ENCODE peak calls at places on chromosomes 16 and 17, in five cellular contexts. One of them, this sample, is unnamed.

GRCh38 chr17:21296097-21297025 is 11.8 kb downstream of the MAP2K3 start:
- DNase-seq in mucosa of descending colon: no peak
- DNase-seq in progenitor cell of endocrine pancreas: no peak
- DNase-seq in NCI-H1105: no peak
- DNase-seq in GM04503: no peak
- DNase-seq in this sample: no peak

GRCh38 chr17:5526821-5527598 is 40.6 kb downstream of the MIS12 start:
- DNase-seq in progenitor cell of endocrine pancreas: no peak
- DNase-seq in mucosa of descending colon: peak
- DNase-seq in NCI-H1105: no peak
- DNase-seq in GM04503: peak
- DNase-seq in this sample: peak

GRCh38 chr17:1743094-1743452 is 402 bp downstream of the SERPINF2 start:
- DNase-seq in NCI-H1105: no peak
- DNase-seq in GM04503: no peak
- DNase-seq in progenitor cell of endocrine pancreas: no peak
- DNase-seq in mucosa of descending colon: no peak
- DNase-seq in this sample: no peak

GRCh38 chr16:85798901-85799496 is 345 bp downstream of the EMC8 start:
- DNase-seq in GM04503: no peak
- DNase-seq in mucosa of descending colon: peak
- DNase-seq in NCI-H1105: no peak
- DNase-seq in progenitor cell of endocrine pancreas: peak
- DNase-seq in this sample: no peak

GRCh38 chr16:2810651-2811050 is 6.4 kb upstream of the PRSS21 start:
- DNase-seq in progenitor cell of endocrine pancreas: no peak
- DNase-seq in GM04503: no peak
- DNase-seq in mucosa of descending colon: no peak
- DNase-seq in NCI-H1105: no peak
- DNase-seq in this sample: no peak

GRCh38 chr17:77783991-77784820 is 174.3 kb upstream of the TNRC6C start:
- DNase-seq in NCI-H1105: no peak
- DNase-seq in mucosa of descending colon: no peak
- DNase-seq in GM04503: no peak
- DNase-seq in progenitor cell of endocrine pancreas: no peak
- DNase-seq in this sample: no peak

GRCh38 chr16:69131167-69131748 is 1.1 kb downstream of the CHTF8 start:
- DNase-seq in progenitor cell of endocrine pancreas: no peak
- DNase-seq in NCI-H1105: no peak
- DNase-seq in GM04503: no peak
- DNase-seq in mucosa of descending colon: no peak
- DNase-seq in this sample: no peak

GRCh38 chr17:58341861-58342475 is 10.0 kb downstream of the SUPT4H1 start:
- DNase-seq in mucosa of descending colon: no peak
- DNase-seq in progenitor cell of endocrine pancreas: no peak
- DNase-seq in NCI-H1105: no peak
- DNase-seq in GM04503: no peak
- DNase-seq in this sample: no peak

GRCh38 chr17:29572691-29573557 is 4.4 kb downstream of the TP53I13 start:
- DNase-seq in mucosa of descending colon: peak
- DNase-seq in progenitor cell of endocrine pancreas: peak
- DNase-seq in GM04503: no peak
- DNase-seq in NCI-H1105: peak
- DNase-seq in this sample: no peak

GRCh38 chr16:55892821-55893220 is 17.6 kb upstream of the CES5A start:
- DNase-seq in progenitor cell of endocrine pancreas: no peak
- DNase-seq in NCI-H1105: no peak
- DNase-seq in GM04503: no peak
- DNase-seq in mucosa of descending colon: no peak
- DNase-seq in this sample: no peak

GRCh38 chr16:23025692-23026305 is 123.5 kb downstream of the USP31 start:
- DNase-seq in NCI-H1105: no peak
- DNase-seq in progenitor cell of endocrine pancreas: no peak
- DNase-seq in mucosa of descending colon: no peak
- DNase-seq in GM04503: no peak
- DNase-seq in this sample: no peak

GRCh38 chr16:78240459-78241222 is 141.2 kb downstream of the WWOX start:
- DNase-seq in progenitor cell of endocrine pancreas: no peak
- DNase-seq in GM04503: no peak
- DNase-seq in NCI-H1105: no peak
- DNase-seq in mucosa of descending colon: no peak
- DNase-seq in this sample: no peak

GRCh38 chr17:7380855-7381683 is at the start of gene TNK1:
- DNase-seq in GM04503: no peak
- DNase-seq in mucosa of descending colon: peak
- DNase-seq in progenitor cell of endocrine pancreas: peak
- DNase-seq in NCI-H1105: peak
- DNase-seq in this sample: no peak

GRCh38 chr16:27374231-27374793 is 27.7 kb upstream of the IL21R start:
- DNase-seq in GM04503: no peak
- DNase-seq in progenitor cell of endocrine pancreas: no peak
- DNase-seq in NCI-H1105: no peak
- DNase-seq in mucosa of descending colon: no peak
- DNase-seq in this sample: no peak

GRCh38 chr16:52439750-52440149 is 107.2 kb downstream of the TOX3 start:
- DNase-seq in NCI-H1105: no peak
- DNase-seq in mucosa of descending colon: no peak
- DNase-seq in progenitor cell of endocrine pancreas: no peak
- DNase-seq in GM04503: no peak
- DNase-seq in this sample: no peak

GRCh38 chr17:77409282-77410161 is 268.8 kb downstream of the SEC14L1 start:
- DNase-seq in GM04503: no peak
- DNase-seq in mucosa of descending colon: peak
- DNase-seq in progenitor cell of endocrine pancreas: no peak
- DNase-seq in NCI-H1105: no peak
- DNase-seq in this sample: no peak

GRCh38 chr16:15996432-15997109 is 47.2 kb downstream of the ABCC1 start:
- DNase-seq in NCI-H1105: no peak
- DNase-seq in mucosa of descending colon: no peak
- DNase-seq in GM04503: peak
- DNase-seq in progenitor cell of endocrine pancreas: no peak
- DNase-seq in this sample: no peak

GRCh38 chr16:27458196-27458728 is 56.3 kb downstream of the IL21R start:
- DNase-seq in GM04503: no peak
- DNase-seq in NCI-H1105: no peak
- DNase-seq in mucosa of descending colon: peak
- DNase-seq in progenitor cell of endocrine pancreas: no peak
- DNase-seq in this sample: no peak

GRCh38 chr16:27617678-27618077 is 67.7 kb downstream of the KATNIP start:
- DNase-seq in progenitor cell of endocrine pancreas: no peak
- DNase-seq in GM04503: no peak
- DNase-seq in mucosa of descending colon: no peak
- DNase-seq in NCI-H1105: no peak
- DNase-seq in this sample: no peak

GRCh38 chr17:2289878-2290478 is 13.6 kb downstream of the SMG6 start:
- DNase-seq in NCI-H1105: no peak
- DNase-seq in mucosa of descending colon: no peak
- DNase-seq in GM04503: no peak
- DNase-seq in progenitor cell of endocrine pancreas: no peak
- DNase-seq in this sample: no peak

This sample was measured in NCI-H774.